ENCODE peak calls at places on chromosomes 16 and 17, in five cellular contexts. One of them, this sample, is unnamed.

GRCh38 chr17:82444941-82445521 is 5.5 kb downstream of the CYBC1 start:
- DNase-seq in fibroblast of pulmonary artery: peak
- DNase-seq in esophagus muscularis mucosa: no peak
- DNase-seq in fibroblast of mammary gland: no peak
- DNase-seq in transverse colon: no peak
- DNase-seq in this sample: no peak

GRCh38 chr17:75323043-75323591 is 33.9 kb upstream of the SLC25A19 start:
- DNase-seq in fibroblast of pulmonary artery: peak
- DNase-seq in transverse colon: peak
- DNase-seq in esophagus muscularis mucosa: peak
- DNase-seq in fibroblast of mammary gland: peak
- DNase-seq in this sample: peak

GRCh38 chr17:11535231-11535630 is 63.0 kb upstream of the DNAH9 start:
- DNase-seq in transverse colon: no peak
- DNase-seq in esophagus muscularis mucosa: peak
- DNase-seq in fibroblast of pulmonary artery: no peak
- DNase-seq in fibroblast of mammary gland: no peak
- DNase-seq in this sample: no peak

GRCh38 chr17:42266918-42267766 is 9.0 kb downstream of the STAT5B start:
- DNase-seq in esophagus muscularis mucosa: no peak
- DNase-seq in fibroblast of mammary gland: peak
- DNase-seq in transverse colon: no peak
- DNase-seq in fibroblast of pulmonary artery: peak
- DNase-seq in this sample: peak

GRCh38 chr16:54026456-54026855 is 260.1 kb downstream of the IRX3 start:
- DNase-seq in esophagus muscularis mucosa: no peak
- DNase-seq in fibroblast of pulmonary artery: peak
- DNase-seq in fibroblast of mammary gland: peak
- DNase-seq in transverse colon: no peak
- DNase-seq in this sample: no peak

GRCh38 chr17:48100591-48101011 is 677 bp downstream of the CBX1 start:
- DNase-seq in esophagus muscularis mucosa: no peak
- DNase-seq in fibroblast of mammary gland: peak
- DNase-seq in fibroblast of pulmonary artery: peak
- DNase-seq in transverse colon: peak
- DNase-seq in this sample: peak

GRCh38 chr16:49563666-49564065 is 190.1 kb downstream of the C16orf78 start:
- DNase-seq in fibroblast of pulmonary artery: no peak
- DNase-seq in fibroblast of mammary gland: peak
- DNase-seq in transverse colon: no peak
- DNase-seq in esophagus muscularis mucosa: no peak
- DNase-seq in this sample: no peak

GRCh38 chr17:76240461-76241204 is at the start of gene RNF157:
- DNase-seq in fibroblast of mammary gland: peak
- DNase-seq in fibroblast of pulmonary artery: peak
- DNase-seq in transverse colon: peak
- DNase-seq in esophagus muscularis mucosa: no peak
- DNase-seq in this sample: no peak

GRCh38 chr17:82129095-82129494 is 31.1 kb upstream of the FASN start:
- DNase-seq in fibroblast of mammary gland: no peak
- DNase-seq in esophagus muscularis mucosa: no peak
- DNase-seq in fibroblast of pulmonary artery: no peak
- DNase-seq in transverse colon: no peak
- DNase-seq in this sample: no peak

GRCh38 chr17:30716461-30717289 is 107.8 kb downstream of the CRLF3 start:
- DNase-seq in fibroblast of pulmonary artery: peak
- DNase-seq in fibroblast of mammary gland: peak
- DNase-seq in transverse colon: no peak
- DNase-seq in esophagus muscularis mucosa: no peak
- DNase-seq in this sample: no peak

GRCh38 chr16:81463296-81463890 is 18.8 kb downstream of the CMIP start:
- DNase-seq in esophagus muscularis mucosa: no peak
- DNase-seq in transverse colon: no peak
- DNase-seq in fibroblast of pulmonary artery: no peak
- DNase-seq in fibroblast of mammary gland: no peak
- DNase-seq in this sample: no peak

GRCh38 chr16:54284931-54285413 is 1.6 kb downstream of the IRX3 start:
- DNase-seq in transverse colon: no peak
- DNase-seq in fibroblast of pulmonary artery: no peak
- DNase-seq in esophagus muscularis mucosa: no peak
- DNase-seq in fibroblast of mammary gland: peak
- DNase-seq in this sample: peak

GRCh38 chr17:42673885-42674754 is 2.7 kb downstream of the PLEKHH3 start:
- DNase-seq in fibroblast of mammary gland: peak
- DNase-seq in transverse colon: peak
- DNase-seq in esophagus muscularis mucosa: no peak
- DNase-seq in fibroblast of pulmonary artery: peak
- DNase-seq in this sample: peak

GRCh38 chr17:48478224-48479013 is 48.4 kb upstream of the SKAP1 start:
- DNase-seq in esophagus muscularis mucosa: no peak
- DNase-seq in fibroblast of mammary gland: no peak
- DNase-seq in transverse colon: no peak
- DNase-seq in fibroblast of pulmonary artery: peak
- DNase-seq in this sample: no peak

GRCh38 chr16:65739518-65739917 is 617.7 kb upstream of the CDH11 start:
- DNase-seq in fibroblast of mammary gland: no peak
- DNase-seq in fibroblast of pulmonary artery: no peak
- DNase-seq in transverse colon: no peak
- DNase-seq in esophagus muscularis mucosa: no peak
- DNase-seq in this sample: no peak

GRCh38 chr17:75011788-75012319 is 616 bp upstream of the MRPL58 start:
- DNase-seq in transverse colon: peak
- DNase-seq in fibroblast of pulmonary artery: peak
- DNase-seq in fibroblast of mammary gland: peak
- DNase-seq in esophagus muscularis mucosa: no peak
- DNase-seq in this sample: peak

GRCh38 chr17:36514856-36515255 is 19.8 kb downstream of the MYO19 start:
- DNase-seq in fibroblast of mammary gland: no peak
- DNase-seq in transverse colon: no peak
- DNase-seq in esophagus muscularis mucosa: no peak
- DNase-seq in fibroblast of pulmonary artery: no peak
- DNase-seq in this sample: no peak

GRCh38 chr17:34082404-34082803 is 172.7 kb upstream of the CCL2 start:
- DNase-seq in fibroblast of mammary gland: no peak
- DNase-seq in fibroblast of pulmonary artery: no peak
- DNase-seq in transverse colon: no peak
- DNase-seq in esophagus muscularis mucosa: peak
- DNase-seq in this sample: no peak

GRCh38 chr16:86961133-86961720 is 356.0 kb downstream of the C16orf95 start:
- DNase-seq in transverse colon: no peak
- DNase-seq in fibroblast of mammary gland: peak
- DNase-seq in fibroblast of pulmonary artery: peak
- DNase-seq in esophagus muscularis mucosa: no peak
- DNase-seq in this sample: no peak

GRCh38 chr17:21545051-21545450 is 147.3 kb upstream of the KCNJ18 start:
- DNase-seq in esophagus muscularis mucosa: no peak
- DNase-seq in transverse colon: no peak
- DNase-seq in fibroblast of pulmonary artery: no peak
- DNase-seq in fibroblast of mammary gland: no peak
- DNase-seq in this sample: no peak

GRCh38 chr16:627458-628239 is 3.1 kb upstream of the WFIKKN1 start:
- DNase-seq in esophagus muscularis mucosa: no peak
- DNase-seq in transverse colon: no peak
- DNase-seq in fibroblast of pulmonary artery: no peak
- DNase-seq in fibroblast of mammary gland: peak
- DNase-seq in this sample: no peak

GRCh38 chr17:50943575-50943933 is 77.4 kb upstream of the TOB1 start:
- DNase-seq in esophagus muscularis mucosa: no peak
- DNase-seq in fibroblast of pulmonary artery: no peak
- DNase-seq in fibroblast of mammary gland: no peak
- DNase-seq in transverse colon: peak
- DNase-seq in this sample: no peak

GRCh38 chr17:41657164-41657754 is 31.4 kb upstream of the EIF1 start:
- DNase-seq in esophagus muscularis mucosa: no peak
- DNase-seq in fibroblast of pulmonary artery: no peak
- DNase-seq in fibroblast of mammary gland: no peak
- DNase-seq in transverse colon: no peak
- DNase-seq in this sample: peak

GRCh38 chr17:16352303-16352837 is 899 bp downstream of the CENPV start:
- DNase-seq in transverse colon: peak
- DNase-seq in esophagus muscularis mucosa: no peak
- DNase-seq in fibroblast of mammary gland: peak
- DNase-seq in fibroblast of pulmonary artery: peak
- DNase-seq in this sample: peak

GRCh38 chr17:16349461-16349860 is 3.8 kb downstream of the CENPV start:
- DNase-seq in transverse colon: no peak
- DNase-seq in fibroblast of pulmonary artery: no peak
- DNase-seq in esophagus muscularis mucosa: no peak
- DNase-seq in fibroblast of mammary gland: no peak
- DNase-seq in this sample: no peak

GRCh38 chr17:16353702-16354174 is 469 bp upstream of the CENPV start:
- DNase-seq in fibroblast of mammary gland: no peak
- DNase-seq in esophagus muscularis mucosa: no peak
- DNase-seq in fibroblast of pulmonary artery: no peak
- DNase-seq in transverse colon: no peak
- DNase-seq in this sample: no peak

GRCh38 chr17:16352838-16353701 is at the start of gene CENPV:
- DNase-seq in fibroblast of pulmonary artery: peak
- DNase-seq in fibroblast of mammary gland: peak
- DNase-seq in transverse colon: peak
- DNase-seq in esophagus muscularis mucosa: no peak
- DNase-seq in this sample: peak

DNA sequence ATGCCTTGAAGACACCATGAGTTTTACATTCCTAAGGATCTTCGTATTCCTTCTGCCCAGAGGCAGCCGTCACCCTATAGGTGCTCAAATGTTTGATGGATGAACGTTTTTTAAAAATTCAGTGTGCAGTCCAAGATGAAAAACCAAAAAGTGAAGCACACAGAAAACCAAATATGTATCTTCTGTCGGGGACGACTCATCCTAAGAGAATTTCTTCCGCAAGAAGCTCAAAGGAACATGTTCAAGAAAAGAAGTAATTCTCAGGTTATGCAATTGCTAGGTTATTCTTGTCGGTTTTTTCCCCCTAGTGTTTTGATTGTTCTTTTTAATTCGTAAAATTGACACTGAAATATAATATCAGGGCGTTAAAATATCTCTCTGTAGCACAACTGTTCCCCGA is 1.4 kb downstream of the CENPV start:
- DNase-seq in fibroblast of mammary gland: peak
- DNase-seq in transverse colon: no peak
- DNase-seq in esophagus muscularis mucosa: no peak
- DNase-seq in fibroblast of pulmonary artery: peak
- DNase-seq in this sample: peak
- TF ChIP-seq CTCF in fibroblast of mammary gland: no peak
- TF ChIP-seq CTCF in transverse colon: no peak
- TF ChIP-seq CTCF in esophagus muscularis mucosa: no peak
- TF ChIP-seq CTCF in fibroblast of pulmonary artery: no peak
- TF ChIP-seq CTCF in this sample: no peak

GRCh38 chr16:84821179-84821578 is 1.4 kb downstream of the CRISPLD2 start:
- DNase-seq in esophagus muscularis mucosa: no peak
- DNase-seq in fibroblast of mammary gland: no peak
- DNase-seq in transverse colon: no peak
- DNase-seq in fibroblast of pulmonary artery: no peak
- DNase-seq in this sample: no peak

GRCh38 chr16:84823484-84823883 is 3.7 kb downstream of the CRISPLD2 start:
- DNase-seq in transverse colon: no peak
- DNase-seq in esophagus muscularis mucosa: no peak
- DNase-seq in fibroblast of mammary gland: peak
- DNase-seq in fibroblast of pulmonary artery: peak
- DNase-seq in this sample: no peak

GRCh38 chr16:84822990-84823389 is 3.2 kb downstream of the CRISPLD2 start:
- DNase-seq in fibroblast of pulmonary artery: no peak
- DNase-seq in fibroblast of mammary gland: no peak
- DNase-seq in esophagus muscularis mucosa: no peak
- DNase-seq in transverse colon: no peak
- DNase-seq in this sample: no peak

GRCh38 chr16:84820771-84821170 is 986 bp downstream of the CRISPLD2 start:
- DNase-seq in fibroblast of mammary gland: peak
- DNase-seq in fibroblast of pulmonary artery: no peak
- DNase-seq in transverse colon: no peak
- DNase-seq in esophagus muscularis mucosa: no peak
- DNase-seq in this sample: no peak

DNA sequence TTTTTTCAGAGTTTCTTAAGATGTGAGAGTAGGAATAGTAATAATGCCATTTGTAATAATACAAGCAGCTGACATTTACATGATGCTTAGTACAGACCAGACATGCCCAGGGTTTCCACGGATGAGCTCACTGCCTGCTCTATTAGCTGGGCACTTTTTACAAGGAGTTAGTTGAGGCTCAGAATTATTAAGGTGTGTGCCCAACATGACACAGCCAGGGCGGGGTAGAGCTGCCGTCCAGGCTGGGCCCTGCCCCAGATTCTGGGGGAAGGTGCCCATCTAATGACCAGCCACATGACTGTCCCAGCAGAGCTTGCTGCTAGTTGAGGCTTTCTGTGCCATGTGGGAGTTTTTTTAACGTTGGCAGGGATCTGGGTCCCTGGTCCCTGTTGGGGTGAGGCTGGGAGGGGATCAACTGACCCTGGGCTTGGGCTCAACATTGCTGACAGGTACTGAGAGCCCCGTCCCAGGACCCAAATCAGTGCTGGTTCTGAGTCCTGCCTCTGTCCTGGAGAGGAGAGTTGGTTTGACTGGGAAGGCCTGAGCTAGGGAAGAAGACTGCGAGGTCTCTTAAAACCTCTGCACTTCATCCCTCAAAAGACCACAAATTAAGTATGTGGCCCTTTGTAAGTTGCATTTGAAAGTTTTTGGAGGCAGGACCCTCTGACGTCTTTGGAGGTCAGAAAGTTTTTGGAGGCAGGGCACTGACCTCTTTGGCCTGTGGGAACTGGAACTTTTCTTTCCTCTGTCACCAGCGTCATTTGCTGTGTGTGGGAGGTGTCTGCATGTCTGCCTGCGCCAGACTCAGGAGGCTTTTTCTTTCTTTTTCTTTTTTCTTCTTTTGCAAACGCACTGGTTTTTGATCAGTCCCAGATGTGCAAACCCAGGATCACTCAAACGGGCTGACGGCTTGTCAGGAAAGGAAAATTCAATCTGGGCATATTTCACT is 2.2 kb downstream of the CRISPLD2 start:
- DNase-seq in fibroblast of pulmonary artery: peak
- DNase-seq in fibroblast of mammary gland: peak
- DNase-seq in esophagus muscularis mucosa: no peak
- DNase-seq in transverse colon: no peak
- DNase-seq in this sample: no peak
- H3K4me3 ChIP-seq in fibroblast of pulmonary artery: peak
- H3K4me3 ChIP-seq in fibroblast of mammary gland: peak
- H3K4me3 ChIP-seq in esophagus muscularis mucosa: peak
- H3K4me3 ChIP-seq in transverse colon: peak
- H3K4me3 ChIP-seq in this sample: no peak

GRCh38 chr16:27890866-27891265 is 172.6 kb downstream of the GSG1L start:
- DNase-seq in esophagus muscularis mucosa: no peak
- DNase-seq in fibroblast of mammary gland: no peak
- DNase-seq in transverse colon: no peak
- DNase-seq in fibroblast of pulmonary artery: no peak
- DNase-seq in this sample: no peak
- TF ChIP-seq CTCF in esophagus muscularis mucosa: no peak
- TF ChIP-seq CTCF in fibroblast of mammary gland: no peak
- TF ChIP-seq CTCF in transverse colon: no peak
- TF ChIP-seq CTCF in fibroblast of pulmonary artery: no peak
- TF ChIP-seq CTCF in this sample: no peak

DNA sequence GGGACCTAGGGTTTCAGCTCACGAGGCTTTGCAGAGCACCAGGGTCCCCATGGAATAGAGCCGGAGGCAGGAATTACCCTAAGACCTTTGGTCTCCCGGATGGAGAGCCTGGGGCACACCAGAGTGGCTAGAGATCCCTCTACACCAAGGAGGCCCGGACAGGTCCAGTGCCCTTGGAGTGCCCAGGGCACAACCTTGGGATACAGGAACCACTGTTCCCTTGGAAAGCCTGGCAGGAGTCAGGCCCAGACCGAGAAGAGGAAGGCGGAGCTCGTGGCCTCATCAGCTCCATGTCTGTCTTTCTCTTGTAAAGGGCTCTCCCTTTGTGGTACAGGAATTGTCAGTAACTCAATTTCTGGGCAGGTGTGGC is 3.8 kb upstream of the DBNDD1 start:
- DNase-seq in fibroblast of pulmonary artery: no peak
- DNase-seq in esophagus muscularis mucosa: no peak
- DNase-seq in fibroblast of mammary gland: no peak
- DNase-seq in transverse colon: no peak
- DNase-seq in this sample: no peak
- H3K4me3 ChIP-seq in fibroblast of pulmonary artery: peak
- H3K4me3 ChIP-seq in esophagus muscularis mucosa: peak
- H3K4me3 ChIP-seq in fibroblast of mammary gland: peak
- H3K4me3 ChIP-seq in transverse colon: peak
- H3K4me3 ChIP-seq in this sample: peak

This sample was measured in epithelial cell of esophagus.